ENCODE peak calls at places on chromosomes 2 and 18, in eight cellular contexts. T, N, Y, G, Z, I, L and V are unnamed samples.

GRCh38 chr2:120873958-120874357 is 138.3 kb downstream of the GLI2 start:
- DNase-seq in L (no peak), G (no peak), Z (no peak), T (no peak), I (no peak), N (no peak), Y (no peak), V (no peak)

GRCh38 chr2:117963446-117963845 is 50.4 kb downstream of the CCDC93 start:
- DNase-seq in Y (no peak), L (no peak), T (no peak), N (no peak), Z (no peak), G (no peak), I (no peak), V (no peak)

GRCh38 chr2:18436408-18437077 is 123.9 kb downstream of the RDH14 start:
- DNase-seq in Z (no peak), I (peak), Y (no peak), L (no peak), T (no peak), G (no peak), N (no peak), V (no peak)

GRCh38 chr18:48161911-48162698 is 231.6 kb upstream of the SMAD2 start:
- DNase-seq in G (no peak), T (no peak), L (no peak), Y (peak), N (no peak), Z (no peak), I (no peak), V (peak)

GRCh38 chr2:160379399-160379798 is 114.2 kb downstream of the RBMS1 start:
- DNase-seq in T (no peak), Z (no peak), N (no peak), G (no peak), L (no peak), I (peak), Y (no peak), V (no peak)

GRCh38 chr2:11983870-11984269 is 237.4 kb downstream of the LPIN1 start:
- DNase-seq in Y (no peak), Z (no peak), I (no peak), L (no peak), N (no peak), T (no peak), G (no peak), V (no peak)

GRCh38 chr2:196173505-196173904 is 2.1 kb upstream of the STK17B start:
- DNase-seq in N (no peak), I (peak), Y (no peak), L (no peak), Z (no peak), G (no peak), T (no peak), V (no peak)

GRCh38 chr2:68253211-68254068 is 1.1 kb upstream of the PPP3R1 start:
- DNase-seq in L (no peak), T (no peak), I (peak), G (no peak), N (no peak), Y (peak), Z (no peak), V (no peak)

GRCh38 chr18:74065366-74065765 is 82.3 kb downstream of the FBXO15 start:
- DNase-seq in G (no peak), Y (no peak), I (no peak), Z (no peak), L (no peak), T (no peak), N (no peak), V (no peak)

GRCh38 chr2:174338626-174339570 is 4.1 kb downstream of the SP9 start:
- DNase-seq in I (no peak), L (no peak), N (peak), T (no peak), Y (no peak), G (no peak), Z (no peak), V (no peak)

GRCh38 chr18:55405655-55406373 is 182.2 kb downstream of the TCF4 start:
- DNase-seq in I (peak), G (no peak), T (peak), L (peak), Z (peak), N (no peak), Y (peak), V (no peak)

GRCh38 chr2:11976090-11976489 is 229.7 kb downstream of the LPIN1 start:
- DNase-seq in Y (no peak), T (no peak), N (no peak), G (no peak), Z (no peak), L (no peak), I (no peak), V (no peak)

GRCh38 chr2:75238670-75239330 is 39.5 kb upstream of the TACR1 start:
- DNase-seq in N (no peak), T (no peak), G (no peak), Z (no peak), L (no peak), I (peak), Y (no peak), V (no peak)

GRCh38 chr18:3960142-3960541 is 495.0 kb downstream of the DLGAP1 start:
- DNase-seq in G (no peak), Z (no peak), T (no peak), N (no peak), I (no peak), L (no peak), Y (no peak), V (no peak)

GRCh38 chr2:43196773-43197567 is 29.4 kb downstream of the ZFP36L2 start:
- DNase-seq in G (no peak), Z (no peak), N (no peak), L (no peak), T (no peak), I (no peak), Y (no peak), V (no peak)

GRCh38 chr2:62938126-62938525 is 112.5 kb upstream of the OTX1 start:
- DNase-seq in G (no peak), Z (no peak), T (no peak), I (peak), L (no peak), N (no peak), Y (no peak), V (no peak)

GRCh38 chr18:70296781-70297180 is 7.9 kb downstream of the SOCS6 start:
- DNase-seq in L (no peak), Z (no peak), I (no peak), G (no peak), T (no peak), Y (no peak), N (no peak), V (no peak)

GRCh38 chr2:101831351-101831865 is 133.9 kb downstream of the MAP4K4 start:
- DNase-seq in G (no peak), L (peak), N (peak), Y (peak), Z (peak), I (peak), T (peak), V (peak)

GRCh38 chr2:214651451-214651850 is 158.0 kb downstream of the BARD1 start:
- DNase-seq in L (no peak), Z (no peak), T (no peak), G (no peak), N (no peak), Y (no peak), I (peak), V (no peak)

GRCh38 chr18:64519191-64519590 is 370.3 kb upstream of the LINC00305 start:
- DNase-seq in Z (no peak), I (no peak), N (no peak), L (no peak), T (no peak), G (no peak), Y (no peak), V (no peak)

GRCh38 chr2:195304310-195304709 is 352.7 kb upstream of the SLC39A10 start:
- DNase-seq in Z (no peak), T (no peak), N (peak), Y (peak), G (no peak), L (no peak), I (peak), V (no peak)

GRCh38 chr18:23918395-23919032 is 96.0 kb upstream of the TTC39C start:
- DNase-seq in N (peak), Y (peak), Z (peak), I (peak), G (no peak), L (peak), T (peak), V (peak)

GRCh38 chr2:64062840-64063239 is 43.6 kb upstream of the VPS54 start:
- DNase-seq in L (peak), I (peak), N (no peak), T (no peak), Z (peak), G (no peak), Y (peak), V (no peak)

GRCh38 chr2:74290466-74291216 is 52.6 kb downstream of the SLC4A5 start:
- DNase-seq in Y (no peak), G (no peak), Z (no peak), I (no peak), N (no peak), T (no peak), L (no peak), V (peak)

GRCh38 chr18:48922801-48923730 is 27.7 kb downstream of the SMAD7 start:
- DNase-seq in T (peak), Z (no peak), N (peak), L (no peak), Y (no peak), G (peak), I (peak), V (no peak)

GRCh38 chr2:12764075-12764722 is 47.5 kb downstream of the TRIB2 start:
- DNase-seq in N (no peak), Z (no peak), I (peak), Y (no peak), T (no peak), L (no peak), G (no peak), V (no peak)

DNA sequence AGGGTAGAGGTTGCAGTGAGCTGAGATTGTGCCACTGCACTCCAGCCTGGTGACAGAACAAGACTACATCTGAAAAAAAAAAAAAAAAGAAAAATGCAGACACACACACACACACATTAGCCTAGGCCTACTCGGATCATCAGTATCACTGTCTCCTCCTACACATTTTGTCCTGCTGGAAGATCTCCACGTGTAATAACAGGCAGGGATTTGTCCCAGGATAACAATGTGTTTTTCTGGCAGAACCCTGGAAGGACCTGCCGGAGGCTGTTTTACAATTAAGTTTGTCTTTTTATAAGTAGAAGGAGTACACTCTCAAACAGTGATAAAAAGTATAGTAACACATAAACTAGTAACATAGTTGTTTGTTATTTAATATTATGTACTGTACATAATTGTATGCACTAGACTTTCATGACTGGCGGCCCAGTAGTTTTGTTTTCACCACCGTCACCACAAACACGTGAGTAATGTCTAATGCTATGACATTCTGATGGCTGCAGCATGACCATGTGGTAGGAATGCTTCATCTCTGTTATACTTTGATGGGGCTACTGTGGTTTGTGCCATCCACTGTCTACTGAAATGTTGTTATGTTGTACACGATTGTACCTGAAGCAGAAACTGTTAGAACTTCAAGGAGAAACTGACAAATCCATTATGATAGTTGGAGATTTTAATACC is 130.6 kb downstream of the ATP9B start:
- DNase-seq in N (no peak), I (peak), Y (no peak), Z (no peak), T (no peak), L (no peak), G (no peak), V (no peak)
- TF ChIP-seq CTCF in N (no peak), I (no peak), Y (no peak), Z (no peak), T (no peak), L (no peak), G (no peak), V (no peak)

DNA sequence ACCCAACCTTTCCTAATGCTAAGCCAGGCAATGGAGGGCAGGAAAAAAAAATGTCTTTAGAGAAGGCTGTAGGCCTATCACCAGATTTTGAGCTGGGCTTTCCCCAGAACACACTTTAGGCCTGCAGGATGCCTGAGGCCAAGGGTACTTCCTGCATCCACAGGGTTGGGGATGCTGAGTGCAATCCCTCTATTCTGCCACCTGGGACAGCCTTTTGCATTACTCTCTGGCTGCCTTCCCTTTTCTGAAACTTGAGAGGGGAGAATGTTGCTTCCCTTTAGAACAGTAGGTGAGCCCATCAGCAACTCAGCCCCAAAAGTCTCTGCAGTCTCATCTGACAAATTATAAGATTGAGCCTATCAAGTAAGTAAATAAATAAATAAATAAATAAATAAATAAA is 195.2 kb downstream of the SLC8A1 start:
- DNase-seq in L (no peak), Z (no peak), T (no peak), Y (peak), N (peak), G (no peak), I (no peak), V (no peak)
- TF ChIP-seq CTCF in L (no peak), Z (no peak), T (peak), Y (peak), N (no peak), G (no peak), I (peak), V (no peak)

GRCh38 chr2:31263636-31264190 is 29.8 kb downstream of the EHD3 start:
- DNase-seq in T (no peak), Y (no peak), Z (no peak), L (no peak), G (no peak), N (no peak), I (no peak), V (no peak)
- TF ChIP-seq CTCF in T (peak), Y (no peak), Z (no peak), L (no peak), G (no peak), N (no peak), I (no peak), V (no peak)

GRCh38 chr2:28567076-28567471 is 71.2 kb downstream of the PLB1 start:
- DNase-seq in Z (peak), G (peak), I (no peak), T (no peak), N (peak), Y (peak), L (peak), V (peak)
- TF ChIP-seq CTCF in Z (peak), G (no peak), I (no peak), T (no peak), N (peak), Y (no peak), L (no peak), V (no peak)